ENCODE peak calls at places on chromosomes 7 and 10, in eight cellular contexts. A is chondrocyte; G is transverse colon; C is KBM-7; N is brain microvascular endothelial cell; W is activated naive CD4-positive, alpha-beta T cell treated with anti-CD3 and anti-CD28 coated beads for 36 hours; M is activated T-cell treated with anti-CD3 and anti-CD28 coated beads for 1 hour; O is midbrain. P is an unnamed sample.

GRCh38 chr10:21826725-21827124 is 176.8 kb downstream of the DNAJC1 start:
- DNase-seq in N (no peak), G (no peak), C (no peak), O (no peak), A (no peak), W (no peak), M (no peak), P (no peak)

GRCh38 chr7:96285579-96285978 is 36.3 kb downstream of the SLC25A13 start:
- DNase-seq in N (no peak), G (no peak), A (no peak), M (no peak), W (peak), C (peak), O (no peak), P (no peak)

GRCh38 chr10:106043833-106044232 is 1120.7 kb downstream of the SORCS1 start:
- DNase-seq in O (no peak), C (no peak), A (no peak), G (no peak), N (peak), W (no peak), M (no peak), P (no peak)

GRCh38 chr10:133258818-133259602 is 17.7 kb downstream of the ADAM8 start:
- DNase-seq in A (no peak), G (peak), O (peak), M (peak), W (peak), N (peak), C (peak), P (peak)

GRCh38 chr7:26328498-26329390 is 37.1 kb downstream of the SNX10 start:
- DNase-seq in G (no peak), O (no peak), A (no peak), M (no peak), C (no peak), N (no peak), W (no peak), P (no peak)

GRCh38 chr7:32357535-32358277 is 132.5 kb downstream of the LSM5 start:
- DNase-seq in G (no peak), W (no peak), M (no peak), A (no peak), O (no peak), C (peak), N (no peak), P (no peak)

GRCh38 chr7:69652947-69653701 is 54.8 kb downstream of the AUTS2 start:
- DNase-seq in W (no peak), M (no peak), N (no peak), G (no peak), O (no peak), A (no peak), C (no peak), P (no peak)

GRCh38 chr7:159122276-159122675 is 22.4 kb downstream of the VIPR2 start:
- DNase-seq in N (no peak), A (no peak), M (no peak), O (no peak), W (no peak), G (no peak), C (no peak), P (no peak)

GRCh38 chr10:5965266-5965665 is 12.1 kb downstream of the IL15RA start:
- DNase-seq in O (no peak), A (no peak), W (no peak), M (no peak), N (no peak), C (no peak), G (no peak), P (no peak)

GRCh38 chr10:46516660-46517416 is 39.6 kb downstream of the GPRIN2 start:
- DNase-seq in C (no peak), G (peak), W (no peak), N (peak), M (no peak), A (peak), O (no peak), P (no peak)

GRCh38 chr7:111953611-111954010 is 252.6 kb downstream of the DOCK4 start:
- DNase-seq in W (peak), A (no peak), M (no peak), G (no peak), N (no peak), O (peak), C (peak), P (no peak)

GRCh38 chr10:121536271-121536918 is 61.8 kb downstream of the FGFR2 start:
- DNase-seq in N (no peak), A (no peak), M (no peak), G (no peak), C (no peak), O (peak), W (no peak), P (no peak)